ENCODE peak calls at places on chromosomes 13 and 19, in five cellular contexts. P is transverse colon, F is left ventricle myocardium inferior, D is fibroblast of lung, M is A549. A is an unnamed sample. For H3K4me1, the result is how much of the 10 kb centered on the place peaks cover.

GRCh38 chr13:30466358-30466714 is 600 bp upstream of the HMGB1 start:
- DNase-seq in D (no peak), M (peak), F (no peak), P (no peak), A (no peak)

GRCh38 chr19:38759590-38760003 is 13.7 kb downstream of the LGALS7 start:
- DNase-seq in F (no peak), M (no peak), D (no peak), P (peak), A (no peak)

GRCh38 chr19:7395793-7396192 is 47.1 kb downstream of the ARHGEF18 start:
- DNase-seq in P (no peak), F (no peak), M (no peak), D (no peak), A (no peak)

GRCh38 chr13:100657881-100658315 is 16.7 kb downstream of the TMTC4 start:
- DNase-seq in M (no peak), P (no peak), F (no peak), D (no peak), A (no peak)

GRCh38 chr13:40271931-40272775 is 394.3 kb downstream of the FOXO1 start:
- DNase-seq in M (peak), F (peak), P (peak), D (peak), A (peak)

GRCh38 chr19:33580645-33581037 is 41.1 kb upstream of the CHST8 start:
- DNase-seq in M (no peak), P (no peak), D (no peak), F (no peak), A (no peak)

GRCh38 chr19:3095375-3096191 is 1.4 kb downstream of the GNA11 start:
- DNase-seq in P (peak), M (no peak), D (no peak), F (no peak), A (no peak)

GRCh38 chr13:24452044-24452443 is 60.5 kb downstream of the PARP4 start:
- DNase-seq in M (no peak), F (no peak), D (no peak), P (no peak), A (no peak)

GRCh38 chr19:15913384-15913783 is 15.5 kb upstream of the CYP4F2 start:
- DNase-seq in P (no peak), D (no peak), F (no peak), M (no peak), A (no peak)

GRCh38 chr13:79312456-79312855 is 93.6 kb downstream of the RBM26 start:
- DNase-seq in F (no peak), M (no peak), P (no peak), D (peak), A (no peak)

GRCh38 chr19:50328257-50329145 is 676 bp downstream of the KCNC3 start:
- DNase-seq in M (peak), D (no peak), F (no peak), P (no peak), A (peak)

GRCh38 chr13:31328549-31329229 is 128.9 kb downstream of the B3GLCT start:
- DNase-seq in P (no peak), D (peak), F (no peak), M (no peak), A (no peak)

GRCh38 chr19:41430907-41431306 is 3.7 kb upstream of the B3GNT8 start:
- DNase-seq in D (no peak), P (no peak), F (no peak), M (no peak), A (no peak)

GRCh38 chr13:103466761-103467160 is 400.5 kb upstream of the SLC10A2 start:
- DNase-seq in P (no peak), D (no peak), F (no peak), M (peak), A (no peak)

GRCh38 chr13:50626031-50626643 is 217.4 kb downstream of the DLEU7 start:
- DNase-seq in P (no peak), M (no peak), F (no peak), D (peak), A (no peak)

GRCh38 chr19:34126966-34127365 is 45.3 kb upstream of the LSM14A start:
- DNase-seq in P (no peak), M (no peak), D (no peak), F (no peak), A (no peak)

GRCh38 chr19:12786950-12787349 is 4.3 kb upstream of the JUNB start:
- DNase-seq in P (no peak), M (no peak), D (no peak), F (no peak), A (no peak)
- H3K4me1 ChIP-seq in P (half or more), M (half or more), D (under half), F (half or more), A (half or more)

GRCh38 chr13:58955546-58956385 is 1208.0 kb downstream of the DIAPH3 start:
- DNase-seq in M (no peak), D (no peak), P (no peak), F (no peak), A (no peak)

GRCh38 chr13:58963321-58963720 is 1200.4 kb downstream of the DIAPH3 start:
- DNase-seq in D (no peak), F (no peak), M (no peak), P (no peak), A (no peak)

GRCh38 chr13:58964048-58964447 is 1199.7 kb downstream of the DIAPH3 start:
- DNase-seq in F (no peak), D (no peak), P (no peak), M (no peak), A (no peak)

GRCh38 chr13:58960909-58961308 is 1202.8 kb downstream of the DIAPH3 start:
- DNase-seq in M (peak), F (no peak), D (peak), P (no peak), A (no peak)
- TF ChIP-seq CTCF in M (no peak), F (peak), D (peak), P (no peak), A (peak)

GRCh38 chr19:5964816-5965565 is 12.9 kb downstream of the RANBP3 start:
- DNase-seq in D (no peak), F (no peak), M (no peak), P (no peak), A (no peak)
- H3K4me1 ChIP-seq in D (half or more), F (half or more), M (under half), P (half or more), A (half or more)

GRCh38 chr13:107374038-107374437 is 806.1 kb upstream of the ARGLU1 start:
- DNase-seq in M (no peak), D (no peak), P (no peak), F (no peak), A (no peak)

GRCh38 chr13:107376393-107377085 is 808.6 kb upstream of the ARGLU1 start:
- DNase-seq in D (no peak), P (no peak), F (no peak), M (no peak), A (no peak)

GRCh38 chr13:107375701-107376350 is 807.9 kb upstream of the ARGLU1 start:
- DNase-seq in D (no peak), P (no peak), M (no peak), F (no peak), A (no peak)

GRCh38 chr13:107370036-107370785 is 802.3 kb upstream of the ARGLU1 start:
- DNase-seq in P (no peak), F (no peak), D (peak), M (no peak), A (no peak)

GRCh38 chr13:107373551-107373950 is 805.6 kb upstream of the ARGLU1 start:
- DNase-seq in D (peak), M (no peak), F (no peak), P (no peak), A (no peak)
- TF ChIP-seq CTCF in D (peak), M (no peak), F (peak), P (no peak), A (peak)

DNA sequence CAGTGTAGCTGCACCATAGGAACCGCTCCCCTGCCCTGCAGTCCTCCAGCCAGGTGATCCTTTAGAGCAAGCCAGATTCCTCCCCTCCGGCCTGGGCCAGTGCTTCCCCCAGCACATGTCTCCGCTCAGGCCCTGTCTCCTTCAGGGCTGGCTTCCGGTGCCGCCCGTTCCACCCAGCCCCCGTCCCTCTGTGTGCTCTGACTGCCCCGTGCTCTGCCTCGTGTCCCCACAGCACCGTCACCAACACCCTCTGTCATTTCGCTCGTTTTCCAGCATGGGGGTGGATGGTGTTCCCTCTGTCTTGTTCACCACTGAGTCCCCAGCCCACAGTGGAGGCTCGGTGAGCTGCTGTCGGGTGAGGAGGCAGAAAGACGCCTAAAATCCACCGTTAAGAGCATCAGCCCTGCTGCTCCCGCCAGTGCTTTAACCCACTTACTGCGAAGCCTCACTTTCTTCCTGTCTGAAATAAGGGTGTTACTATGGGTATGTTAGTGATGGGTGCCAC is 54.5 kb downstream of the TSSK6 start:
- DNase-seq in M (no peak), P (peak), F (peak), D (no peak), A (peak)
- H3K4me1 ChIP-seq in M (under half), P (half or more), F (half or more), D (half or more), A (half or more)

GRCh38 chr19:30097746-30098280 is 155.8 kb downstream of the URI1 start:
- DNase-seq in P (no peak), M (no peak), D (no peak), F (no peak), A (no peak)

GRCh38 chr19:30096596-30097370 is 154.7 kb downstream of the URI1 start:
- DNase-seq in P (no peak), F (no peak), D (no peak), M (no peak), A (no peak)

GRCh38 chr19:30092721-30093569 is 150.9 kb downstream of the URI1 start:
- DNase-seq in M (no peak), D (no peak), F (no peak), P (peak), A (no peak)

GRCh38 chr19:30093966-30094770 is 152.1 kb downstream of the URI1 start:
- DNase-seq in P (no peak), D (no peak), F (no peak), M (no peak), A (no peak)

GRCh38 chr19:30095171-30095570 is 153.1 kb downstream of the URI1 start:
- DNase-seq in M (no peak), P (no peak), D (no peak), F (no peak), A (no peak)
- TF ChIP-seq CTCF in M (no peak), P (no peak), D (no peak), F (no peak), A (no peak)

DNA sequence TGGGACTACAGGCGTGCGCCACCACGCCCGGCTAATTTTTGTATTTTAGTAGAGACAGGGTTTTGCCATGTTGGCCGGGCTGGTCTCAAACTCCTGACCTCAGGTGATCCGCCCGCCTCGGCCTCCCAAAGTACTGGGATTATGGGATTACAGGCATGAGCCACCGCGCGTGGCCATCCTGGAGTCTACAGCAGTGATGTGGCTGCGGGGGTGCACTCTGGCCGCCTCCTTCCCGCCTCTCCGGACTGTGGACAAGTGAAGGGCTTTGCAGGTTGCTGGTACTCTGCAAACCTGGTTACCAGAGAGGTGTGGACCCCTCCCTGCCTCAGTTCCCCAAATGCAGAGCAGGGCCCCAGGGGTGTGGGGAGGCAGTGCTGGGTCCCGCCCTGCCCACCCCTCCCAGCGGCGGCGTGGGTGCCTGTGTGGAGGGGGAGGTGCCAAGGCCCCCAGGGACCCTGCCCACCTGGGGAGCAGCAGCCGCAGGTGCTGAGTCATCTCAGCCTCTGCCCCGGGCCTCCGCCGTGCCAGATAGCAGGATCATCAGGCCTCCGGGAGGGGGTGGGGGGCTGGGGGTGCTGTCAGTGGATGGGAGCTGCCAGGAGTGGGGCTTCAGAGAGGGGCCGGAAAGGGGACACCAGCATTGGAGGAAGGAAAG is 23.1 kb downstream of the ARID3A start:
- DNase-seq in M (no peak), D (no peak), P (no peak), F (no peak), A (no peak)
- H3K4me1 ChIP-seq in M (under half), D (under half), P (under half), F (under half), A (under half)

DNA sequence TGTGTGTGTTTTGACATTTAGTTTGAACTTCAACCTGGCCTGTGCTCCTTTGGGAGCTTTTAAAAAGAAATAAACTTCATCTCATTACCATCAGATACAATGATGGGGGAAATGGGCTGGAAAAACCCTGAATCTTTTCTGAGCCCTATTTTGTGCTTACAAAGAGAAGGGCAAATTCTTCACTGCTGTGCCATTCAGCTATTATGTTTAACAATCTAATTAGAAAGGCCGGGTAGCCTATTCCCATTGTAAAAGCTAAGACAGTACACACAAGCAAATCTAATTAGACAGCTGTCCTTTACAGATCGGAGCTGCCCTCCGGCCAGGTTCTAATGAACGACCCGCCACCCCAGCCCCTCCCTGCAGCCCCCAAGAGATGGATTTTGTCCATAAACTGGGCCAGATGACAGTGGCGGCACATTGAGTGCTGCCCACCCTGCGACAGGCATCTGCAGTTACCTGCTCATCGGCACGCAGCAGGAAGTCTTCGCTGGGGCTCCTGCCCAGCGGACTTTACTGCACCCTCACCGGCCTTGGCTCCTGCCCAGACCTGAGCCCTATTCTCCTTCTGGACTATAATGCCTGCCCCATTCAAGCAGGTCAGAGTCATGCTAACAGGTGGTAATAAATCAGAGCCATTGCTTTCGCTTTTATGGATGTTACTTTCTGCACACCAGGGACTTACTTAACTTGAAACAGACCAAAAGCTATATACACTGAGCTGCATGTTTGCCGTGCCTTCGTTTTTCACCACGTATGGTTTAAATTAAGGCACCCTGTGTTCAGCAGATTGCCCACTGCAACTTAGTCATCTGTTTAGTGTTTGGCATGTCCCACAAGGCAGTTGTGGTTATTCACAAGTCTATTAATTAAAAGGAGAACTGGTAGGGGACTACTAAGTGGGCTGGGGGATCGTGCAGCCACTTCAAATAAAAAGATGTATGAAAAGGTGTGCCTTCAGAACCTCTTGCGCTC is 549.6 kb downstream of the FGF9 start:
- DNase-seq in F (no peak), M (no peak), P (peak), D (no peak), A (no peak)
- TF ChIP-seq CTCF in F (no peak), M (no peak), P (no peak), D (no peak), A (no peak)

GRCh38 chr13:114121496-114122466 is 10.6 kb downstream of the RASA3 start:
- DNase-seq in F (no peak), D (no peak), P (peak), M (no peak), A (no peak)
- H3K4me1 ChIP-seq in F (half or more), D (under half), P (under half), M (under half), A (under half)

GRCh38 chr13:114142640-114143490 is 10.4 kb upstream of the RASA3 start:
- DNase-seq in D (peak), P (peak), M (no peak), F (no peak), A (peak)

GRCh38 chr13:114144606-114145244 is 12.3 kb upstream of the RASA3 start:
- DNase-seq in P (peak), D (no peak), F (no peak), M (no peak), A (no peak)

GRCh38 chr13:114145256-114145655 is 12.8 kb upstream of the RASA3 start:
- DNase-seq in P (peak), F (no peak), D (no peak), M (no peak), A (no peak)

GRCh38 chr13:114145722-114146121 is 13.3 kb upstream of the RASA3 start:
- DNase-seq in F (no peak), D (no peak), M (no peak), P (no peak), A (no peak)

DNA sequence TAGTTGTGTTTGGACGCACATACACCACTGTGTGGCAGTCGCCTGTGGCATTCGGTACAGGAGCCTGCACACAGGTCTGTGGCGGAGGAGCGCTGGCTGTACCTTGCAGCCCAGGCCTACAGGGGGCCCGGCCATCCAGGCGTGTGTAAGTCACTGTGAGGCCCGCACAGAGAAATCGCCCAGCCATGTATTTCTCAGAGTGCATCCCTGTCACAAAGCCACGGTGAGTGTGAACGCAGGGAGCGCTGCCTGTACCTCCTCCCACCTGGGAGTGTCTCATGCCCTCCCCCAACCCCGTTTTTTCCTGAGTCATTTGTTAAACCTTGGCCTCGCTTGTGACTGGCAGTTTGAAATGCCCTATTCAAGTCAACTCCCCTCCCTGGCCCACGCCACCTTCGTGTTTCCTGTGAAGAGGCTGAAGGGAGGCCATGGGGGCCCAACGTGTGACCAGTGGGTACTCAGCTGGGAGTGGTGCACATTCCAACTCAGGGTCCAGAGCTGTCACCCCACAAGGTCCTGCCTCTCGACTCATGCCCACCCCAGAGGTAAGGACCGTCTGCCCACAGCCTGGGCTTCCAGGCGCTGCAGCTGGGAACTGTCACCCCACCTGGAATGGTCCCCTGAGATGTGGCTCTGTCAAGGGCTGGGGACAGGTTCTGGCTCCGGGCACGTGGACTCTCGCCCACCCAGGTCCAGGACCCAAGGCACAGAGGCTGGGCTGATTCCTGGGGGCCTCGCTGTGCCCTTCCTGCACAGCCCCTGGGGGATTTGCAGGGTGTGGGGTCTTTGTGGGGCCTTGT is 11.6 kb upstream of the RASA3 start:
- DNase-seq in F (no peak), P (peak), D (no peak), M (peak), A (no peak)
- TF ChIP-seq CTCF in F (no peak), P (peak), D (no peak), M (peak), A (no peak)

A was measured in lower lobe of right lung.